ENCODE peak calls at places on chromosomes 12 and 14, in six cellular contexts. One of them, this sample, is unnamed.

GRCh38 chr12:80761818-80762217 is 45.1 kb downstream of the MYF5 start:
- DNase-seq in HFFc6: no peak
- DNase-seq in left ventricle myocardium inferior: no peak
- DNase-seq in progenitor cell of endocrine pancreas: no peak
- DNase-seq in left lung: no peak
- DNase-seq in AG09309: no peak
- DNase-seq in this sample: no peak

GRCh38 chr14:30223966-30224365 is 296.3 kb upstream of the PRKD1 start:
- DNase-seq in left ventricle myocardium inferior: no peak
- DNase-seq in left lung: no peak
- DNase-seq in progenitor cell of endocrine pancreas: no peak
- DNase-seq in AG09309: no peak
- DNase-seq in HFFc6: no peak
- DNase-seq in this sample: no peak

GRCh38 chr12:23335593-23335992 is 613.9 kb downstream of the SOX5 start:
- DNase-seq in AG09309: no peak
- DNase-seq in left ventricle myocardium inferior: no peak
- DNase-seq in HFFc6: no peak
- DNase-seq in progenitor cell of endocrine pancreas: no peak
- DNase-seq in left lung: no peak
- DNase-seq in this sample: no peak

GRCh38 chr14:36442824-36443241 is 77.2 kb downstream of the NKX2-1 start:
- DNase-seq in HFFc6: no peak
- DNase-seq in AG09309: no peak
- DNase-seq in progenitor cell of endocrine pancreas: no peak
- DNase-seq in left lung: no peak
- DNase-seq in left ventricle myocardium inferior: no peak
- DNase-seq in this sample: no peak

GRCh38 chr14:63418020-63418419 is 99.3 kb upstream of the GPHB5 start:
- DNase-seq in AG09309: no peak
- DNase-seq in left lung: no peak
- DNase-seq in progenitor cell of endocrine pancreas: no peak
- DNase-seq in left ventricle myocardium inferior: no peak
- DNase-seq in HFFc6: no peak
- DNase-seq in this sample: no peak

GRCh38 chr14:66758031-66758613 is 250.2 kb downstream of the GPHN start:
- DNase-seq in AG09309: no peak
- DNase-seq in left ventricle myocardium inferior: no peak
- DNase-seq in HFFc6: no peak
- DNase-seq in left lung: no peak
- DNase-seq in progenitor cell of endocrine pancreas: no peak
- DNase-seq in this sample: no peak

GRCh38 chr14:75459099-75459741 is 31.4 kb downstream of the JDP2 start:
- DNase-seq in left ventricle myocardium inferior: peak
- DNase-seq in progenitor cell of endocrine pancreas: no peak
- DNase-seq in left lung: peak
- DNase-seq in HFFc6: no peak
- DNase-seq in AG09309: no peak
- DNase-seq in this sample: no peak

GRCh38 chr12:118103231-118103600 is 595 bp downstream of the VSIG10 start:
- DNase-seq in left ventricle myocardium inferior: no peak
- DNase-seq in left lung: no peak
- DNase-seq in progenitor cell of endocrine pancreas: peak
- DNase-seq in HFFc6: no peak
- DNase-seq in AG09309: no peak
- DNase-seq in this sample: no peak

GRCh38 chr12:262817-263216 is at the start of gene SLC6A13:
- DNase-seq in HFFc6: no peak
- DNase-seq in left ventricle myocardium inferior: no peak
- DNase-seq in AG09309: no peak
- DNase-seq in left lung: peak
- DNase-seq in progenitor cell of endocrine pancreas: no peak
- DNase-seq in this sample: no peak

GRCh38 chr12:45407188-45407850 is 191.4 kb downstream of the ANO6 start:
- DNase-seq in HFFc6: no peak
- DNase-seq in progenitor cell of endocrine pancreas: no peak
- DNase-seq in AG09309: no peak
- DNase-seq in left ventricle myocardium inferior: no peak
- DNase-seq in left lung: no peak
- DNase-seq in this sample: no peak

GRCh38 chr12:38508246-38508645 is 191.7 kb downstream of the ALG10B start:
- DNase-seq in AG09309: no peak
- DNase-seq in HFFc6: no peak
- DNase-seq in progenitor cell of endocrine pancreas: no peak
- DNase-seq in left ventricle myocardium inferior: no peak
- DNase-seq in left lung: peak
- DNase-seq in this sample: no peak

GRCh38 chr12:96108321-96108720 is 72.9 kb upstream of the LTA4H start:
- DNase-seq in AG09309: no peak
- DNase-seq in left ventricle myocardium inferior: peak
- DNase-seq in left lung: no peak
- DNase-seq in HFFc6: no peak
- DNase-seq in progenitor cell of endocrine pancreas: no peak
- DNase-seq in this sample: no peak

GRCh38 chr14:96648506-96649326 is 146.5 kb downstream of the PAPOLA start:
- DNase-seq in left ventricle myocardium inferior: no peak
- DNase-seq in progenitor cell of endocrine pancreas: no peak
- DNase-seq in HFFc6: no peak
- DNase-seq in left lung: no peak
- DNase-seq in AG09309: no peak
- DNase-seq in this sample: no peak

GRCh38 chr12:51090705-51091229 is 7.4 kb upstream of the CSRNP2 start:
- DNase-seq in AG09309: no peak
- DNase-seq in HFFc6: no peak
- DNase-seq in left ventricle myocardium inferior: no peak
- DNase-seq in left lung: no peak
- DNase-seq in progenitor cell of endocrine pancreas: no peak
- DNase-seq in this sample: no peak

GRCh38 chr12:45663452-45663851 is 66.1 kb upstream of the ARID2 start:
- DNase-seq in left ventricle myocardium inferior: no peak
- DNase-seq in AG09309: no peak
- DNase-seq in left lung: no peak
- DNase-seq in progenitor cell of endocrine pancreas: no peak
- DNase-seq in HFFc6: no peak
- DNase-seq in this sample: no peak

GRCh38 chr14:105848570-105848969 is 322.2 kb downstream of the TMEM121 start:
- DNase-seq in HFFc6: no peak
- DNase-seq in progenitor cell of endocrine pancreas: no peak
- DNase-seq in left ventricle myocardium inferior: no peak
- DNase-seq in left lung: peak
- DNase-seq in AG09309: no peak
- DNase-seq in this sample: no peak

GRCh38 chr12:76554411-76555225 is 5.0 kb downstream of the OSBPL8 start:
- DNase-seq in HFFc6: no peak
- DNase-seq in left lung: no peak
- DNase-seq in AG09309: no peak
- DNase-seq in progenitor cell of endocrine pancreas: no peak
- DNase-seq in left ventricle myocardium inferior: no peak
- DNase-seq in this sample: no peak

GRCh38 chr12:76556373-76556772 is 3.2 kb downstream of the OSBPL8 start:
- DNase-seq in left lung: no peak
- DNase-seq in progenitor cell of endocrine pancreas: no peak
- DNase-seq in AG09309: no peak
- DNase-seq in left ventricle myocardium inferior: no peak
- DNase-seq in HFFc6: no peak
- DNase-seq in this sample: no peak

GRCh38 chr12:76555797-76556196 is 3.8 kb downstream of the OSBPL8 start:
- DNase-seq in progenitor cell of endocrine pancreas: no peak
- DNase-seq in left ventricle myocardium inferior: no peak
- DNase-seq in AG09309: no peak
- DNase-seq in left lung: no peak
- DNase-seq in HFFc6: no peak
- DNase-seq in this sample: no peak

GRCh38 chr12:76552343-76552938 is 7.1 kb downstream of the OSBPL8 start:
- DNase-seq in left ventricle myocardium inferior: no peak
- DNase-seq in progenitor cell of endocrine pancreas: no peak
- DNase-seq in AG09309: no peak
- DNase-seq in left lung: no peak
- DNase-seq in HFFc6: no peak
- DNase-seq in this sample: no peak

GRCh38 chr12:76555226-76555767 is 4.3 kb downstream of the OSBPL8 start:
- DNase-seq in progenitor cell of endocrine pancreas: no peak
- DNase-seq in AG09309: no peak
- DNase-seq in left ventricle myocardium inferior: no peak
- DNase-seq in HFFc6: no peak
- DNase-seq in left lung: no peak
- DNase-seq in this sample: no peak
- TF ChIP-seq CTCF in progenitor cell of endocrine pancreas: no peak
- TF ChIP-seq CTCF in AG09309: no peak
- TF ChIP-seq CTCF in left ventricle myocardium inferior: no peak
- TF ChIP-seq CTCF in HFFc6: peak
- TF ChIP-seq CTCF in left lung: no peak
- TF ChIP-seq CTCF in this sample: peak

DNA sequence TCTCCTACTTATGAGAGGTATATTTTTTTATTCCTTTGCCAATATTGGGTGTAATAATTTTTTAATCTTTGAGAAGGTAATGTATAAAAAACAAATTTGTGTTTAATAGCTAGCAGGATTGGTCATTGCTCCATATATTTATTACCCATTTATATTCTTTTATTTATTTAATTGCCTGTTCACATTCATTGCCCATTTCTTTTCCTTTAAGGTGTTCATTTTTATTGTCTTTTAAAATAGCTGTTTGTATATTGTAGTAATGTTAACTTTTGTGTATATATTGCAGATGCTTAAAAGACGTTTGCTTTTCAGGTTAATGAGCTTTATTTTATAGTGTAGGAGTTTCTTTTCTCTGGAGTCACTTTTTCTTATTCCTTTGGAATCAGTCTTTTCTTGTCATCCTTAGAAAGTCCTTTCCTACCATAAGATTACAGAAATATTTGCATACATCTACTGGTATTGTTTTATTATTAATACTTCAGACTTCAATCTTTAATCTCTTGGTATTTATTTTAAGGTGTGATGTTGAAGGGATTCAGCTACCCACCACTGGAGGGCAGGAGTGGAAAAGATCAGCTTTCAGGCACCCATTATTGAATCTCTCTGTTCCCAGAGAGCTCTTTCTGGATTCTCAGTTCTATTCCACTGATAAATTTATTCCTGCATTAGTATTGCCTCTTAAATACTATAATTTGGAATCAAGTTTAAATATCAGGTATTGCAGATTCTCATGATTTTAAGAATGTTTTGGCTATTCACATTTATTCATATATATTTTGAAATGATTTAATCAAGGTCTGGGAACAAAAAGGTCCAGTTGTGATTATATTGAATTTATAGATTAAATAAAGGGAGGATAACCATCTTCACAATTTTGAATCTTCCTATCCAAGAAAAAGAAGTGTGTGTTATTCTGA is 17.3 kb downstream of the PPM1A start:
- DNase-seq in progenitor cell of endocrine pancreas: no peak
- DNase-seq in left lung: no peak
- DNase-seq in AG09309: no peak
- DNase-seq in left ventricle myocardium inferior: no peak
- DNase-seq in HFFc6: peak
- DNase-seq in this sample: no peak
- TF ChIP-seq CTCF in progenitor cell of endocrine pancreas: peak
- TF ChIP-seq CTCF in left lung: peak
- TF ChIP-seq CTCF in AG09309: peak
- TF ChIP-seq CTCF in left ventricle myocardium inferior: peak
- TF ChIP-seq CTCF in HFFc6: peak
- TF ChIP-seq CTCF in this sample: peak

DNA sequence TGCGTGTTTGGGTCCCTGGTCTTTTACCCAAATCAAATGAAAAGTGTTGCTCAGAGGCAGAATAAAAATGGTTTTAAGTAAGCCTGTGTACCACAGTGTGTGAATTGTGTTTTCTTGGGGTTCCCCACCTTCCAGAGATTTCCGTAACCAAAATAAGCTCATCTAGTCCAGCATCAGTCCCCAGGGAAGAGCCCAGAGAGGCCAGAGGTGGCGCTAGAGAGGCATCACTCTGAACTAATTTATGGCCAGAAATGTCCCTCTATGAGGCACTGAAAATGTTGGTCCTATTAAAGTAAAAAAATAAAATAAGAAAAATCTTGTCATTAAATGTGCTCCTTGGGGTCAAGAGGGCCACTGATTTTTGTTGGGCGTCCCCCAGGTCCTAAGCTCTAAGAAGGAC is 24.9 kb upstream of the PRKAB1 start:
- DNase-seq in HFFc6: no peak
- DNase-seq in left lung: no peak
- DNase-seq in AG09309: no peak
- DNase-seq in progenitor cell of endocrine pancreas: no peak
- DNase-seq in left ventricle myocardium inferior: no peak
- DNase-seq in this sample: no peak
- TF ChIP-seq CTCF in HFFc6: peak
- TF ChIP-seq CTCF in left lung: no peak
- TF ChIP-seq CTCF in AG09309: peak
- TF ChIP-seq CTCF in progenitor cell of endocrine pancreas: peak
- TF ChIP-seq CTCF in left ventricle myocardium inferior: no peak
- TF ChIP-seq CTCF in this sample: peak

DNA sequence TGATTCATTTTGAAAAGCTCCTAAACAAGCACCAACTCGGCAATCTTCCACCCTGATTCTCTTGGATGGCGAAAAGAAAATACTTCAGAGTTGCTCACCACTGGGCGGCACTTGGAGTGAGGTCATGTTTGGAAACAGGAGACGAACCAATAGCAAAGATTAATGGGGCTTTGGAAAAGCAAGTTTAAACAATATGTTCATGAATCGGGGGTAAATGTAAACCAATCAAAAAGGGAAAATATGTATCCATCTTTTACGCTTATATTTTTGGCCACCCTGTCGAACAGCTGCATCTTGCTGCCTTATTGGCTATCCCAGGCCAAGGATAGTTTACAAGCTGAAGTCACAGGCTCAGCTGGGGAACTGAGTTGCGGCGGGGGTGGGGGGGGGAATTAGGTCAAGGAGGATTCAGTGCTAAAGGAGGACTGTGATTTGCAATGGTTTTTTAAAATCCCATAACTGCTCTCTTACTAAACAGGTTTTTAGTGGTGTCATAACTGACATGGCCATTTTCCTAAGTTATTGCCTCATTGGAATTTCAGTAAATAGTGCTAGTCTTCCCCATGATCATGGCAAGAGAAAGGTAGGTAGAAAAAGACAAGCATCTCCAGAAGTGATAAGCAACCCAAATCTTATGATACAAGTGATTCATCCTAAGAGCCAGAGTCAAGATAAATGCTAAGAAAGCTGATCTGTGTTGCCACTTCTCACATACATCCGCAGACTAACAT is 210.6 kb downstream of the PHLDA1 start:
- DNase-seq in left lung: no peak
- DNase-seq in AG09309: peak
- DNase-seq in HFFc6: no peak
- DNase-seq in progenitor cell of endocrine pancreas: no peak
- DNase-seq in left ventricle myocardium inferior: peak
- DNase-seq in this sample: no peak
- TF ChIP-seq CTCF in left lung: no peak
- TF ChIP-seq CTCF in AG09309: peak
- TF ChIP-seq CTCF in HFFc6: no peak
- TF ChIP-seq CTCF in progenitor cell of endocrine pancreas: no peak
- TF ChIP-seq CTCF in left ventricle myocardium inferior: no peak
- TF ChIP-seq CTCF in this sample: no peak

GRCh38 chr12:79324571-79324970 is 366.2 kb downstream of the PAWR start:
- DNase-seq in AG09309: no peak
- DNase-seq in left ventricle myocardium inferior: no peak
- DNase-seq in HFFc6: no peak
- DNase-seq in progenitor cell of endocrine pancreas: no peak
- DNase-seq in left lung: no peak
- DNase-seq in this sample: no peak
- TF ChIP-seq CTCF in AG09309: no peak
- TF ChIP-seq CTCF in left ventricle myocardium inferior: no peak
- TF ChIP-seq CTCF in HFFc6: no peak
- TF ChIP-seq CTCF in progenitor cell of endocrine pancreas: no peak
- TF ChIP-seq CTCF in left lung: no peak
- TF ChIP-seq CTCF in this sample: no peak

This sample was measured in type B pancreatic cell.